ENCODE peak calls at places on chromosomes 12 and 14, in five cellular contexts. I is A549, H is transverse colon, Y is cardiac muscle cell, G is breast epithelium. D is an unnamed sample.

GRCh38 chr12:122282066-122282465 is 15.8 kb upstream of the VPS33A start:
- DNase-seq in I (peak), H (no peak), Y (no peak), G (no peak), D (peak)

GRCh38 chr12:71567562-71567961 is 96.1 kb downstream of the ZFC3H1 start:
- DNase-seq in I (no peak), H (no peak), Y (peak), G (no peak), D (no peak)

GRCh38 chr12:2215709-2216560 is 163.1 kb downstream of the CACNA1C start:
- DNase-seq in I (no peak), H (no peak), Y (peak), G (no peak), D (no peak)

GRCh38 chr12:106145539-106146447 is 7.0 kb upstream of the NUAK1 start:
- DNase-seq in I (no peak), H (peak), Y (peak), G (no peak), D (peak)

GRCh38 chr14:75259510-75259855 is 19.1 kb upstream of the FOS start:
- DNase-seq in I (no peak), H (no peak), Y (no peak), G (no peak), D (no peak)

GRCh38 chr12:54082402-54082892 is 28.8 kb downstream of the HOXC4 start:
- DNase-seq in I (no peak), H (peak), Y (peak), G (no peak), D (peak)

GRCh38 chr12:13234045-13234641 is 37.6 kb downstream of the EMP1 start:
- DNase-seq in I (peak), H (peak), Y (peak), G (peak), D (peak)

GRCh38 chr12:43578782-43579181 is 26.8 kb upstream of the ADAMTS20 start:
- DNase-seq in I (no peak), H (no peak), Y (no peak), G (no peak), D (no peak)

GRCh38 chr14:39033371-39033770 is 69.7 kb downstream of the SEC23A start:
- DNase-seq in I (no peak), H (no peak), Y (no peak), G (no peak), D (no peak)

GRCh38 chr12:6884539-6884938 is 11.4 kb upstream of the SPSB2 start:
- DNase-seq in I (no peak), H (no peak), Y (no peak), G (no peak), D (no peak)
- H3K4me3 ChIP-seq in I (no peak), H (no peak), Y (no peak), G (no peak), D (no peak)

DNA sequence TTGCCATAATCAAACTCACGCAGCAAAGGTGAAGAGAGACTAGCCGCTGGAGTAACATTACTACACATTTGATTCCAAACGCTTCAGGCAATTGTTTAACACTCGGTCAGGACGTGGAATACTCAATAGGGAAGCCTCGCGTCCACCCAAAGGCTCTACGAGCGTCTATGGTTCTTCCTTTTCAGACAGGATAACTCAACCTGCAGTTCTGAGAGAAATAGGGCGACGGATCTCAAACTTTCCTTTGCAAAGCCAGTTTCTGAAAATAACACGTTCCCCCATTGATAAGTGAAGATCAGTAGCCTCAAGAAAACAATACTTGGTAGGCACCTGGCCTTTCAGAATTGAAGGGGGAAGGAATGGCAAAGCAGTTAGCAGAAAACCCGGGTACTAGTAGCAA is 70.1 kb upstream of the USP15 start:
- DNase-seq in I (no peak), H (no peak), Y (peak), G (no peak), D (peak)
- H3K4me3 ChIP-seq in I (no peak), H (no peak), Y (no peak), G (no peak), D (peak)

GRCh38 chr14:30273564-30273880 is 285.4 kb upstream of the G2E3 start:
- DNase-seq in I (no peak), H (no peak), Y (no peak), G (no peak), D (no peak)

GRCh38 chr14:30272848-30273563 is 286.0 kb upstream of the G2E3 start:
- DNase-seq in I (no peak), H (no peak), Y (peak), G (no peak), D (no peak)

GRCh38 chr14:30267141-30267540 is 291.8 kb upstream of the G2E3 start:
- DNase-seq in I (no peak), H (no peak), Y (no peak), G (no peak), D (no peak)

GRCh38 chr14:30266290-30266689 is 292.7 kb upstream of the G2E3 start:
- DNase-seq in I (no peak), H (no peak), Y (no peak), G (no peak), D (no peak)

GRCh38 chr14:30270200-30271161 is 288.5 kb upstream of the G2E3 start:
- DNase-seq in I (peak), H (peak), Y (peak), G (peak), D (peak)
- H3K4me3 ChIP-seq in I (peak), H (no peak), Y (no peak), G (peak), D (peak)

DNA sequence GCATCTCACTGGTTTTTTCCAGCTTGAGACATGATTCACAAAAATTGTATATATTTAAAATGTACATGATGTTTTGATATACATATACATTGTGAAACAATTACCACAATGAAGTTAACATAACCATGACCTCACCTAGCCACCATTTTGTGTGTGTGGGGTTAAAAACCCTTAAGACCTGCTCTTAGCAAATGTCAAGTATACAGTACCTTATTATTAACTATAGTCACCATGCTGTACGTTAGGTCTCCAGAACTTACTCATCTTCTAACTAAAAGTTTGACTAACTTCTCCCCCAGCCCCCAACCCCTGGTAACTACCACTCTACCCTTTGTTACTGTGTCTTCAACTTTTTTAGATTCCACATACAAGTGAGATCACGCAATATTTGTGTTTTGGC is 52.6 kb downstream of the EIF2S3B start:
- DNase-seq in I (no peak), H (no peak), Y (no peak), G (no peak), D (no peak)
- H3K4me3 ChIP-seq in I (no peak), H (no peak), Y (no peak), G (no peak), D (peak)

GRCh38 chr12:94336201-94336915 is 123.3 kb downstream of the CEP83 start:
- DNase-seq in I (no peak), H (no peak), Y (no peak), G (no peak), D (no peak)
- H3K4me3 ChIP-seq in I (no peak), H (no peak), Y (no peak), G (no peak), D (no peak)